ENCODE peak calls at places on chromosome 19, in nine cellular contexts. Z is SIG-M5; I is SW 1271; R is amniotic stem cell; M is stimulated activated CD4-positive, alpha-beta T cell treated with anti-CD3 and anti-CD28 coated beads, Interleukin-12 subunit alpha, Interleukin-12 subunit beta, amount 100 ng/mL, for 24 hours; S is activated CD8-positive, alpha-beta T cell treated with anti-CD3 and anti-CD28 coated beads for 36 hours; B is stomach; N is NCI-H1092; X is BE2C. U is an unnamed sample.

GRCh38 chr19:29804493-29804892 is 7.3 kb upstream of the CCNE1 start:
- DNase-seq in Z (no peak), S (peak; percentile 69), I (no peak), X (no peak), B (no peak), N (no peak), R (no peak), M (peak; percentile 18), U (no peak)

GRCh38 chr19:51690359-51691121 is 2.6 kb upstream of the SPACA6 start:
- DNase-seq in B (peak; percentile 58), M (peak; percentile 62), Z (no peak), R (no peak), S (peak; percentile 79), X (peak; percentile 77), I (no peak), N (peak; percentile 54), U (no peak)

GRCh38 chr19:40341601-40342482 is 6.4 kb downstream of the C19orf47 start:
- DNase-seq in S (no peak), Z (no peak), R (no peak), X (no peak), I (no peak), M (no peak), B (no peak), N (no peak), U (no peak)

GRCh38 chr19:5131031-5131865 is 162.3 kb downstream of the KDM4B start:
- DNase-seq in I (no peak), S (peak; percentile 65), Z (no peak), B (no peak), X (no peak), N (no peak), R (no peak), M (no peak), U (no peak)

GRCh38 chr19:21022996-21023395 is 2.5 kb downstream of the ZNF430 start:
- DNase-seq in I (no peak), M (no peak), B (no peak), R (no peak), S (peak; percentile 69), Z (no peak), X (no peak), N (no peak), U (no peak)

GRCh38 chr19:17996826-17997316 is 11.1 kb upstream of the ARRDC2 start:
- DNase-seq in X (peak; percentile 87), Z (no peak), R (peak; percentile 28), S (peak; percentile 91), N (peak; percentile 66), B (peak; percentile 91), M (peak; percentile 88), I (no peak), U (peak; percentile 90)

GRCh38 chr19:11767633-11768133 is 883 bp downstream of the ZNF441 start:
- DNase-seq in I (no peak), R (no peak), N (no peak), Z (no peak), S (peak; percentile 54), X (peak; percentile 46), B (peak; percentile 49), M (peak; percentile 22), U (peak; percentile 69)

GRCh38 chr19:47623921-47624391 is 15.0 kb downstream of the BICRA start:
- DNase-seq in R (no peak), I (no peak), Z (no peak), M (no peak), N (no peak), B (no peak), S (no peak), X (no peak), U (no peak)

GRCh38 chr19:42919757-42920079 is 2.0 kb upstream of the PSG6 start:
- DNase-seq in I (no peak), S (no peak), M (no peak), X (no peak), R (no peak), N (no peak), B (no peak), Z (no peak), U (no peak)

GRCh38 chr19:47257411-47258169 is 1.3 kb downstream of the CCDC9 start:
- DNase-seq in N (no peak), S (peak; percentile 33), I (no peak), B (no peak), X (no peak), R (peak; percentile 90), M (no peak), Z (no peak), U (no peak)

GRCh38 chr19:29404015-29404414 is 121.8 kb upstream of the VSTM2B start:
- DNase-seq in Z (no peak), N (peak; percentile 26), R (no peak), B (no peak), S (no peak), I (no peak), X (no peak), M (no peak), U (no peak)

GRCh38 chr19:2015611-2015950 is at the start of gene BTBD2:
- DNase-seq in M (peak; percentile 43), I (no peak), B (peak; percentile 41), N (peak; percentile 23), Z (no peak), X (peak; percentile 59), R (peak; percentile 64), S (peak; percentile 55), U (peak; percentile 59)

GRCh38 chr19:30165228-30165813 is 206.9 kb upstream of the ZNF536 start:
- DNase-seq in X (no peak), I (no peak), R (no peak), S (no peak), B (no peak), N (no peak), M (no peak), Z (no peak), U (no peak)

GRCh38 chr19:11814707-11815050 is 606 bp downstream of the ZNF440 start:
- DNase-seq in X (peak; percentile 13), M (no peak), Z (no peak), S (no peak), N (no peak), I (no peak), R (no peak), B (no peak), U (peak; percentile 36)

GRCh38 chr19:33905937-33906577 is 109.4 kb downstream of the KCTD15 start:
- DNase-seq in M (no peak), Z (no peak), I (no peak), X (no peak), R (no peak), S (peak; percentile 24), B (peak; percentile 86), N (no peak), U (peak; percentile 90)

GRCh38 chr19:17605761-17606745 is 50.6 kb downstream of the COLGALT1 start:
- DNase-seq in X (peak; percentile 83), M (peak; percentile 75), R (no peak), Z (no peak), S (peak; percentile 89), N (peak; percentile 75), B (peak; percentile 59), I (peak; percentile 65), U (peak; percentile 86)

GRCh38 chr19:49997709-49998108 is 27.5 kb downstream of the VRK3 start:
- DNase-seq in M (no peak), S (peak; percentile 48), Z (no peak), I (no peak), B (no peak), X (peak; percentile 59), R (no peak), N (no peak), U (no peak)

GRCh38 chr19:39499082-39499642 is 415 bp downstream of the DLL3 start:
- DNase-seq in N (no peak), S (peak; percentile 23), X (peak; percentile 66), I (no peak), R (no peak), B (no peak), M (no peak), Z (no peak), U (no peak)

GRCh38 chr19:14114854-14115253 is 2.7 kb downstream of the PRKACA start:
- DNase-seq in B (peak; percentile 60), R (no peak), S (peak; percentile 78), M (peak; percentile 22), Z (no peak), N (no peak), I (no peak), X (peak; percentile 61), U (peak; percentile 62)

GRCh38 chr19:1753730-1754442 is 580 bp downstream of the ONECUT3 start:
- DNase-seq in I (no peak), M (no peak), B (no peak), Z (no peak), N (no peak), X (no peak), R (no peak), S (no peak), U (no peak)

GRCh38 chr19:2303209-2303798 is 4.7 kb downstream of the LINGO3 start:
- DNase-seq in M (no peak), Z (no peak), S (no peak), B (no peak), N (no peak), I (no peak), X (peak; percentile 8), R (no peak), U (no peak)

GRCh38 chr19:33273881-33274662 is 28.3 kb downstream of the CEBPA start:
- DNase-seq in Z (no peak), S (peak; percentile 67), R (peak; percentile 58), N (no peak), X (peak; percentile 63), M (peak; percentile 17), I (no peak), B (peak; percentile 73), U (no peak)

GRCh38 chr19:5961969-5962945 is 15.7 kb downstream of the RANBP3 start:
- DNase-seq in N (peak; percentile 95), Z (no peak), B (peak; percentile 76), X (no peak), M (no peak), S (peak; percentile 79), R (no peak), I (no peak), U (peak; percentile 85)